ENCODE peak calls at places on chromosomes 6 and 20, in seven cellular contexts. E, V, X, R, M, Z and L are unnamed samples.

GRCh38 chr20:37479925-37480691 is 40.9 kb upstream of the NNAT start:
- DNase-seq in M (no peak), Z (no peak), E (no peak), X (no peak), R (no peak), V (no peak), L (no peak)

GRCh38 chr20:17619351-17620093 is 49.6 kb downstream of the DSTN start:
- DNase-seq in V (no peak), R (no peak), Z (no peak), M (no peak), X (no peak), E (no peak), L (no peak)

GRCh38 chr6:138517635-138518034 is 18.3 kb upstream of the NHSL1 start:
- DNase-seq in E (no peak), V (no peak), R (no peak), X (peak; percentile 18), M (peak; percentile 54), Z (peak; percentile 15), L (peak; percentile 84)

GRCh38 chr20:32111763-32112162 is 2.2 kb downstream of the TM9SF4 start:
- DNase-seq in E (no peak), V (no peak), Z (no peak), X (no peak), R (no peak), M (no peak), L (no peak)

GRCh38 chr20:6178537-6178936 is 55.7 kb upstream of the FERMT1 start:
- DNase-seq in V (peak; percentile 35), M (no peak), Z (no peak), E (peak; percentile 44), X (no peak), R (no peak), L (no peak)

GRCh38 chr6:131231886-131232285 is 96.6 kb downstream of the AKAP7 start:
- DNase-seq in X (no peak), M (no peak), Z (no peak), V (no peak), E (no peak), R (no peak), L (no peak)

GRCh38 chr6:145891126-145891525 is 73.0 kb downstream of the SHPRH start:
- DNase-seq in M (no peak), E (no peak), V (no peak), X (no peak), R (peak; percentile 69), Z (no peak), L (no peak)

GRCh38 chr6:156262014-156262413 is 515.2 kb upstream of the ARID1B start:
- DNase-seq in E (peak; percentile 98), V (no peak), Z (no peak), X (no peak), M (no peak), R (no peak), L (no peak)

GRCh38 chr6:158638393-158638792 is 6.2 kb downstream of the DYNLT1 start:
- DNase-seq in V (no peak), R (no peak), Z (no peak), E (no peak), M (no peak), X (no peak), L (no peak)

GRCh38 chr6:31142356-31142755 is 3.5 kb upstream of the PSORS1C2 start:
- DNase-seq in Z (no peak), V (no peak), R (no peak), M (no peak), X (no peak), E (no peak), L (no peak)

GRCh38 chr20:45456632-45457031 is 12.9 kb upstream of the WFDC2 start:
- DNase-seq in V (no peak), E (peak; percentile 29), X (no peak), R (no peak), Z (no peak), M (peak; percentile 9), L (no peak)

GRCh38 chr6:12064538-12064937 is 52.4 kb downstream of the HIVEP1 start:
- DNase-seq in R (no peak), M (no peak), E (no peak), X (no peak), Z (no peak), V (no peak), L (no peak)

GRCh38 chr6:137717074-137718073 is 149.7 kb upstream of the TNFAIP3 start:
- DNase-seq in R (no peak), X (no peak), V (no peak), E (no peak), M (peak; percentile 83), Z (peak; percentile 77), L (no peak)

GRCh38 chr6:147508073-147508870 is at the start of gene SAMD5:
- DNase-seq in E (peak; percentile 40), X (no peak), V (no peak), M (no peak), R (no peak), Z (no peak), L (peak; percentile 81)

GRCh38 chr6:33707771-33708170 is 3.7 kb downstream of the UQCC2 start:
- DNase-seq in M (no peak), E (no peak), R (no peak), Z (no peak), V (no peak), X (no peak), L (peak; percentile 20)

GRCh38 chr6:132511836-132512230 is 1.1 kb downstream of the STX7 start:
- DNase-seq in Z (no peak), R (no peak), E (no peak), M (no peak), X (no peak), V (no peak), L (no peak)